ENCODE peak calls at places on chromosome 20, in six cellular contexts. One of them, this sample, is unnamed.

GRCh38 chr20:53547664-53548239 is 45.9 kb downstream of the ZNF217 start:
- DNase-seq in neuronal stem cell: peak
- DNase-seq in mesenchymal stem cell: peak
- DNase-seq in H1: peak
- DNase-seq in IMR-90: peak
- DNase-seq in trophoblast cell: peak
- DNase-seq in this sample: peak

GRCh38 chr20:6583134-6583738 is 184.2 kb upstream of the BMP2 start:
- DNase-seq in neuronal stem cell: peak
- DNase-seq in mesenchymal stem cell: peak
- DNase-seq in H1: peak
- DNase-seq in IMR-90: peak
- DNase-seq in trophoblast cell: peak
- DNase-seq in this sample: peak

GRCh38 chr20:51457281-51457932 is 85.1 kb downstream of the NFATC2 start:
- DNase-seq in neuronal stem cell: no peak
- DNase-seq in mesenchymal stem cell: peak
- DNase-seq in H1: no peak
- DNase-seq in IMR-90: peak
- DNase-seq in trophoblast cell: no peak
- DNase-seq in this sample: no peak

GRCh38 chr20:20217626-20218025 is 150.3 kb upstream of the INSM1 start:
- DNase-seq in neuronal stem cell: peak
- DNase-seq in mesenchymal stem cell: no peak
- DNase-seq in H1: no peak
- DNase-seq in IMR-90: no peak
- DNase-seq in trophoblast cell: no peak
- DNase-seq in this sample: no peak

GRCh38 chr20:19743650-19744015 is 14.4 kb upstream of the RIN2 start:
- DNase-seq in neuronal stem cell: no peak
- DNase-seq in mesenchymal stem cell: no peak
- DNase-seq in H1: no peak
- DNase-seq in IMR-90: no peak
- DNase-seq in trophoblast cell: no peak
- DNase-seq in this sample: no peak

GRCh38 chr20:19760371-19760721 is 2.3 kb downstream of the RIN2 start:
- DNase-seq in neuronal stem cell: no peak
- DNase-seq in mesenchymal stem cell: no peak
- DNase-seq in H1: no peak
- DNase-seq in IMR-90: no peak
- DNase-seq in trophoblast cell: no peak
- DNase-seq in this sample: no peak

GRCh38 chr20:12928358-12928754 is 80.4 kb upstream of the SPTLC3 start:
- DNase-seq in neuronal stem cell: no peak
- DNase-seq in mesenchymal stem cell: no peak
- DNase-seq in H1: no peak
- DNase-seq in IMR-90: no peak
- DNase-seq in trophoblast cell: no peak
- DNase-seq in this sample: no peak

GRCh38 chr20:45779011-45779915 is 12.4 kb downstream of the WFDC3 start:
- DNase-seq in neuronal stem cell: no peak
- DNase-seq in mesenchymal stem cell: peak
- DNase-seq in H1: no peak
- DNase-seq in IMR-90: peak
- DNase-seq in trophoblast cell: peak
- DNase-seq in this sample: no peak

GRCh38 chr20:45311589-45312211 is 3.6 kb upstream of the MATN4 start:
- DNase-seq in neuronal stem cell: no peak
- DNase-seq in mesenchymal stem cell: peak
- DNase-seq in H1: no peak
- DNase-seq in IMR-90: peak
- DNase-seq in trophoblast cell: peak
- DNase-seq in this sample: peak

GRCh38 chr20:24501764-24502163 is 32.3 kb downstream of the SYNDIG1 start:
- DNase-seq in neuronal stem cell: no peak
- DNase-seq in mesenchymal stem cell: no peak
- DNase-seq in H1: no peak
- DNase-seq in IMR-90: no peak
- DNase-seq in trophoblast cell: no peak
- DNase-seq in this sample: no peak

GRCh38 chr20:46071573-46071972 is 18.2 kb downstream of the NCOA5 start:
- DNase-seq in neuronal stem cell: no peak
- DNase-seq in mesenchymal stem cell: no peak
- DNase-seq in H1: no peak
- DNase-seq in IMR-90: no peak
- DNase-seq in trophoblast cell: no peak
- DNase-seq in this sample: no peak

GRCh38 chr20:22506827-22507226 is 77.5 kb downstream of the FOXA2 start:
- DNase-seq in neuronal stem cell: no peak
- DNase-seq in mesenchymal stem cell: no peak
- DNase-seq in H1: no peak
- DNase-seq in IMR-90: no peak
- DNase-seq in trophoblast cell: no peak
- DNase-seq in this sample: no peak

GRCh38 chr20:2918096-2919049 is 45.1 kb downstream of the PTPRA start:
- DNase-seq in neuronal stem cell: no peak
- DNase-seq in mesenchymal stem cell: no peak
- DNase-seq in H1: no peak
- DNase-seq in IMR-90: no peak
- DNase-seq in trophoblast cell: no peak
- DNase-seq in this sample: no peak

GRCh38 chr20:2917266-2917665 is 44.0 kb downstream of the PTPRA start:
- DNase-seq in neuronal stem cell: no peak
- DNase-seq in mesenchymal stem cell: no peak
- DNase-seq in H1: no peak
- DNase-seq in IMR-90: no peak
- DNase-seq in trophoblast cell: no peak
- DNase-seq in this sample: no peak

GRCh38 chr20:2922957-2923356 is 49.7 kb downstream of the PTPRA start:
- DNase-seq in neuronal stem cell: no peak
- DNase-seq in mesenchymal stem cell: no peak
- DNase-seq in H1: no peak
- DNase-seq in IMR-90: no peak
- DNase-seq in trophoblast cell: peak
- DNase-seq in this sample: peak

GRCh38 chr20:2920473-2920872 is 47.2 kb downstream of the PTPRA start:
- DNase-seq in neuronal stem cell: no peak
- DNase-seq in mesenchymal stem cell: no peak
- DNase-seq in H1: no peak
- DNase-seq in IMR-90: no peak
- DNase-seq in trophoblast cell: no peak
- DNase-seq in this sample: peak

GRCh38 chr20:2919518-2920245 is 46.4 kb downstream of the PTPRA start:
- DNase-seq in neuronal stem cell: no peak
- DNase-seq in mesenchymal stem cell: no peak
- DNase-seq in H1: no peak
- DNase-seq in IMR-90: no peak
- DNase-seq in trophoblast cell: no peak
- DNase-seq in this sample: no peak
- H3K4me3 ChIP-seq in neuronal stem cell: no peak
- H3K4me3 ChIP-seq in mesenchymal stem cell: no peak
- H3K4me3 ChIP-seq in H1: no peak
- H3K4me3 ChIP-seq in IMR-90: no peak
- H3K4me3 ChIP-seq in trophoblast cell: no peak
- H3K4me3 ChIP-seq in this sample: no peak

GRCh38 chr20:47319517-47320252 is 36.8 kb downstream of the ZMYND8 start:
- DNase-seq in neuronal stem cell: no peak
- DNase-seq in mesenchymal stem cell: peak
- DNase-seq in H1: peak
- DNase-seq in IMR-90: peak
- DNase-seq in trophoblast cell: peak
- DNase-seq in this sample: peak

GRCh38 chr20:47317127-47317895 is 39.2 kb downstream of the ZMYND8 start:
- DNase-seq in neuronal stem cell: no peak
- DNase-seq in mesenchymal stem cell: peak
- DNase-seq in H1: no peak
- DNase-seq in IMR-90: peak
- DNase-seq in trophoblast cell: peak
- DNase-seq in this sample: peak

GRCh38 chr20:47318596-47319516 is 37.6 kb downstream of the ZMYND8 start:
- DNase-seq in neuronal stem cell: no peak
- DNase-seq in mesenchymal stem cell: peak
- DNase-seq in H1: no peak
- DNase-seq in IMR-90: peak
- DNase-seq in trophoblast cell: peak
- DNase-seq in this sample: peak

GRCh38 chr20:47316776-47317126 is 39.7 kb downstream of the ZMYND8 start:
- DNase-seq in neuronal stem cell: no peak
- DNase-seq in mesenchymal stem cell: no peak
- DNase-seq in H1: no peak
- DNase-seq in IMR-90: no peak
- DNase-seq in trophoblast cell: no peak
- DNase-seq in this sample: no peak

GRCh38 chr20:47318027-47318595 is 38.4 kb downstream of the ZMYND8 start:
- DNase-seq in neuronal stem cell: no peak
- DNase-seq in mesenchymal stem cell: peak
- DNase-seq in H1: peak
- DNase-seq in IMR-90: peak
- DNase-seq in trophoblast cell: no peak
- DNase-seq in this sample: peak
- H2BK5ac ChIP-seq in neuronal stem cell: peak
- H2BK5ac ChIP-seq in mesenchymal stem cell: peak
- H2BK5ac ChIP-seq in H1: peak
- H2BK5ac ChIP-seq in IMR-90: peak
- H2BK5ac ChIP-seq in trophoblast cell: peak
- H2BK5ac ChIP-seq in this sample: peak

GRCh38 chr20:41135888-41136243 is 1.5 kb upstream of the PLCG1 start:
- DNase-seq in neuronal stem cell: no peak
- DNase-seq in mesenchymal stem cell: no peak
- DNase-seq in H1: no peak
- DNase-seq in IMR-90: no peak
- DNase-seq in trophoblast cell: no peak
- DNase-seq in this sample: no peak

GRCh38 chr20:41134362-41135186 is 2.8 kb upstream of the PLCG1 start:
- DNase-seq in neuronal stem cell: no peak
- DNase-seq in mesenchymal stem cell: no peak
- DNase-seq in H1: no peak
- DNase-seq in IMR-90: no peak
- DNase-seq in trophoblast cell: no peak
- DNase-seq in this sample: no peak

GRCh38 chr20:41136336-41136694 is 1.0 kb upstream of the PLCG1 start:
- DNase-seq in neuronal stem cell: no peak
- DNase-seq in mesenchymal stem cell: no peak
- DNase-seq in H1: no peak
- DNase-seq in IMR-90: no peak
- DNase-seq in trophoblast cell: no peak
- DNase-seq in this sample: peak

GRCh38 chr20:41133709-41134361 is 3.5 kb upstream of the PLCG1 start:
- DNase-seq in neuronal stem cell: no peak
- DNase-seq in mesenchymal stem cell: no peak
- DNase-seq in H1: no peak
- DNase-seq in IMR-90: peak
- DNase-seq in trophoblast cell: no peak
- DNase-seq in this sample: no peak

DNA sequence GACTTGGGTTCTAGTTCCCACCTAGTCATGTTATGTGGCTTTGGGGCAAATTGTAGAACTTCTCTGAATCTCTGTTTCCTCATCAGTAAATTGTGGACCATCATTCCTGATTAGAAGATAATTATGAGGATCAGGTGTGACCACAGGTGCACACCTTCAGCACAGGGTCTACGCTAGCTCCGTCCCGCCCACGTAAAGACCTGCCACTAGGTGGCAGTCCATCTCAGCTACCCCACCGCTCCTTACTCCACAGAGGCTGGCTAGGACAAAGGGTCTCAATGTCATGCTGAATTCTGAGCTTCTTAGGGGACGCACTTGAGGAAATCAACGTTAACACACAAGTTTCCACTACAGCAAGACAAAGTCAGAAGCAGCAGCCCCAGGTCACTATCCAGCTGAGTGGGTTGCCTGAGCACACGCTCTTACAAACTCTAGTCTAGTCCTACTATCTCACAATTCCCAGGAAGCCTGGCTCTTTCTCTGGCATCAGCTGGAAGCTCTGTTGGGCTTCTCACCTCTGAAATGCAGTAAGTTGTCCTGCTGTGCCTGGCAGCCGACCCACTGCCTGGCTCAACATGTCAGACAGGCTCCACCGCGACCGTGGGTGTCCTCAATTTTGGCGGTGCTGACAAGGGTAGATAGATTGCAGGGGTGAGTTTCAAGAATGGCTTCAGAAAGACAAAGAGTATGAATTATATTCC is 2.0 kb upstream of the PLCG1 start:
- DNase-seq in neuronal stem cell: peak
- DNase-seq in mesenchymal stem cell: peak
- DNase-seq in H1: peak
- DNase-seq in IMR-90: peak
- DNase-seq in trophoblast cell: peak
- DNase-seq in this sample: peak
- H3K4me3 ChIP-seq in neuronal stem cell: no peak
- H3K4me3 ChIP-seq in mesenchymal stem cell: no peak
- H3K4me3 ChIP-seq in H1: no peak
- H3K4me3 ChIP-seq in IMR-90: no peak
- H3K4me3 ChIP-seq in trophoblast cell: no peak
- H3K4me3 ChIP-seq in this sample: no peak

GRCh38 chr20:62925420-62926228 is 681 bp downstream of the DIDO1 start:
- DNase-seq in neuronal stem cell: no peak
- DNase-seq in mesenchymal stem cell: peak
- DNase-seq in H1: no peak
- DNase-seq in IMR-90: peak
- DNase-seq in trophoblast cell: peak
- DNase-seq in this sample: peak

GRCh38 chr20:62929051-62929538 is 2.8 kb upstream of the DIDO1 start:
- DNase-seq in neuronal stem cell: no peak
- DNase-seq in mesenchymal stem cell: peak
- DNase-seq in H1: no peak
- DNase-seq in IMR-90: peak
- DNase-seq in trophoblast cell: peak
- DNase-seq in this sample: peak

GRCh38 chr20:62927128-62927705 is 912 bp upstream of the DIDO1 start:
- DNase-seq in neuronal stem cell: no peak
- DNase-seq in mesenchymal stem cell: no peak
- DNase-seq in H1: no peak
- DNase-seq in IMR-90: no peak
- DNase-seq in trophoblast cell: no peak
- DNase-seq in this sample: no peak

GRCh38 chr20:62926229-62927127 is at the start of gene DIDO1:
- DNase-seq in neuronal stem cell: peak
- DNase-seq in mesenchymal stem cell: peak
- DNase-seq in H1: no peak
- DNase-seq in IMR-90: peak
- DNase-seq in trophoblast cell: peak
- DNase-seq in this sample: peak

DNA sequence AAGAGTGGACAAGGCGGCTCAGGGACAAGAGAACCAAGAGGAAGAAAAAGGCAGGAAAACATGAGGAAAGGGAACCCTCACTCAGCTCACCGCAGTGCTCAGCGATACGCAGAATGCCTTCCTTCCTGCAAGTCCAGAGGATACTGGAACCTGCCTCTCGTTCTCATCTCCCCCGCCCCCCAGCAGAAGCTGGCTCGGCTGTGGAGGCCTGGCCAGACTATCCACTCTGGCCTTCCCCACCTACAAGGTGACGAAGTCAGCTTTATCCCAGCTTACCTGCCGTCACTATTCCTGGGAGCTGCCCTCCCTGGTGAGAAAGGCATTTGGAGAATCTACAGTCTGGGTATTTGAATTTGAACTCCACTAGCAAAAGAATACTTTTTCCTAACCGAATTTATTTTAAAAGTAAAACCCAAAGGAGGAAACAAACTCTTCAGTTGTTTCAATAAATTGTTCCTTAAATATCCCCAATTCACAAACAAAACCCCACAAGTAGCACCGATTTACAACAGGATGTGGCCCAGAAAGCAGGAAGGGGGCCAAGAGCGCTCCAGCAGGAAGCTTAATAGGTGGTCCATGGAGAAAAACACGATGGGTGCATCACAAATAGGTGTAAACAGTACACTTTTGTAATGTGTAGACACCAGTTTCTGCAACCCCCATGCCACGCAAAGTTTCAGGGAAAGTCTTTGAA is 2.1 kb upstream of the DIDO1 start:
- DNase-seq in neuronal stem cell: no peak
- DNase-seq in mesenchymal stem cell: peak
- DNase-seq in H1: no peak
- DNase-seq in IMR-90: no peak
- DNase-seq in trophoblast cell: peak
- DNase-seq in this sample: peak
- H2BK5ac ChIP-seq in neuronal stem cell: no peak
- H2BK5ac ChIP-seq in mesenchymal stem cell: no peak
- H2BK5ac ChIP-seq in H1: peak
- H2BK5ac ChIP-seq in IMR-90: no peak
- H2BK5ac ChIP-seq in trophoblast cell: peak
- H2BK5ac ChIP-seq in this sample: peak

This sample was measured in mesendoderm.